ENCODE peak calls at places on chromosomes 13 and 19, in five cellular contexts. G is HTR-8/SVneo, W is left ventricle myocardium superior, B is NCI-H2029, K is endothelial cell. C is an unnamed sample.

GRCh38 chr13:73715114-73715909 is 418.9 kb downstream of the KLF12 start:
- DNase-seq in G (no peak), W (no peak), B (no peak), K (no peak), C (no peak)

GRCh38 chr13:53151692-53152421 is 123.2 kb downstream of the OLFM4 start:
- DNase-seq in G (peak), W (no peak), B (peak), K (peak), C (no peak)

GRCh38 chr13:29494520-29494919 is 101.0 kb downstream of the SLC7A1 start:
- DNase-seq in G (no peak), W (no peak), B (no peak), K (no peak), C (no peak)

GRCh38 chr13:43206858-43207257 is 183.5 kb downstream of the DNAJC15 start:
- DNase-seq in G (no peak), W (no peak), B (no peak), K (no peak), C (no peak)

GRCh38 chr13:24267801-24268200 is 41.6 kb upstream of the C1QTNF9 start:
- DNase-seq in G (no peak), W (no peak), B (no peak), K (no peak), C (no peak)

GRCh38 chr19:19748249-19748938 is 15.5 kb upstream of the ZNF14 start:
- DNase-seq in G (no peak), W (no peak), B (no peak), K (no peak), C (no peak)

GRCh38 chr13:89721216-89721615 is 1626.3 kb upstream of the MIR17HG start:
- DNase-seq in G (no peak), W (no peak), B (no peak), K (no peak), C (no peak)

GRCh38 chr19:29855771-29856510 is 44.1 kb downstream of the CCNE1 start:
- DNase-seq in G (no peak), W (no peak), B (no peak), K (no peak), C (no peak)

GRCh38 chr19:48350856-48351255 is 12.9 kb downstream of the TMEM143 start:
- DNase-seq in G (no peak), W (no peak), B (no peak), K (no peak), C (no peak)

GRCh38 chr13:59890064-59890463 is 273.7 kb downstream of the DIAPH3 start:
- DNase-seq in G (no peak), W (no peak), B (no peak), K (no peak), C (no peak)

GRCh38 chr13:61700663-61701062 is 285.0 kb upstream of the PCDH20 start:
- DNase-seq in G (no peak), W (no peak), B (no peak), K (no peak), C (no peak)

GRCh38 chr13:23630349-23631093 is 60.3 kb downstream of the TNFRSF19 start:
- DNase-seq in G (no peak), W (no peak), B (no peak), K (no peak), C (no peak)

GRCh38 chr13:102291587-102292218 is 110.1 kb downstream of the FGF14 start:
- DNase-seq in G (no peak), W (no peak), B (no peak), K (no peak), C (no peak)

GRCh38 chr13:85982102-85982501 is 182.9 kb upstream of the SLITRK6 start:
- DNase-seq in G (no peak), W (no peak), B (no peak), K (no peak), C (no peak)

GRCh38 chr19:34254552-34255432 is at the start of gene GARRE1:
- DNase-seq in G (peak), W (peak), B (peak), K (peak), C (peak)

GRCh38 chr13:50326746-50327145 is 311.5 kb downstream of the KCNRG start:
- DNase-seq in G (no peak), W (no peak), B (no peak), K (no peak), C (no peak)

GRCh38 chr19:10625003-10625761 is at the start of gene SLC44A2:
- DNase-seq in G (peak), W (peak), B (peak), K (peak), C (peak)

GRCh38 chr13:57739089-57739488 is 107.5 kb downstream of the PCDH17 start:
- DNase-seq in G (no peak), W (no peak), B (peak), K (no peak), C (no peak)

GRCh38 chr19:8361921-8362793 is 1.8 kb upstream of the ANGPTL4 start:
- DNase-seq in G (peak), W (peak), B (peak), K (no peak), C (peak)

GRCh38 chr19:40596608-40597328 is 4.4 kb upstream of the LTBP4 start:
- DNase-seq in G (peak), W (peak), B (no peak), K (peak), C (peak)

GRCh38 chr19:46601318-46602224 is at the start of gene CALM3:
- DNase-seq in G (no peak), W (no peak), B (no peak), K (no peak), C (peak)

GRCh38 chr13:73412933-73413332 is 354.1 kb downstream of the KLF5 start:
- DNase-seq in G (no peak), W (no peak), B (no peak), K (no peak), C (no peak)

GRCh38 chr13:99320693-99321481 is 13.7 kb upstream of the GPR183 start:
- DNase-seq in G (no peak), W (no peak), B (no peak), K (no peak), C (no peak)

GRCh38 chr19:46493236-46494114 is 2.2 kb downstream of the PNMA8B start:
- DNase-seq in G (no peak), W (peak), B (no peak), K (peak), C (peak)

GRCh38 chr13:30618186-30618937 is 642 bp downstream of the USPL1 start:
- DNase-seq in G (no peak), W (no peak), B (peak), K (no peak), C (no peak)

GRCh38 chr13:27353166-27353583 is 71.2 kb upstream of the GTF3A start:
- DNase-seq in G (peak), W (no peak), B (no peak), K (no peak), C (no peak)

GRCh38 chr13:88005188-88005587 is 334.0 kb downstream of the SLITRK5 start:
- DNase-seq in G (no peak), W (no peak), B (no peak), K (no peak), C (no peak)

GRCh38 chr19:42225718-42226292 is 5.7 kb downstream of the ZNF526 start:
- DNase-seq in G (no peak), W (no peak), B (no peak), K (no peak), C (no peak)

GRCh38 chr13:44768775-44769578 is 192.8 kb upstream of the TSC22D1 start:
- DNase-seq in G (no peak), W (no peak), B (no peak), K (no peak), C (no peak)

GRCh38 chr13:114025432-114026127 is 51.7 kb upstream of the C13orf46 start:
- DNase-seq in G (no peak), W (peak), B (no peak), K (no peak), C (peak)

GRCh38 chr19:55152017-55152416 is 3.0 kb upstream of the TNNT1 start:
- DNase-seq in G (no peak), W (no peak), B (no peak), K (no peak), C (no peak)

GRCh38 chr19:7544626-7545025 is 9.1 kb downstream of the PNPLA6 start:
- DNase-seq in G (no peak), W (no peak), B (no peak), K (no peak), C (peak)

C was measured in right cardiac atrium.